ENCODE peak calls at places on chromosome 9, in four cellular contexts. Y is T1000; I is stimulated activated CD4-positive, alpha-beta T cell treated with anti-CD3 and anti-CD28 coated beads, Interleukin-2, amount 100 ng/mL, for 24 hours; E is astrocyte of the spinal cord. B is an unnamed sample.

GRCh38 chr9:93678199-93679019 is 102.0 kb downstream of the PHF2 start:
- DNase-seq in Y (no peak), E (no peak), I (no peak), B (peak; percentile 11)

GRCh38 chr9:133955821-133956411 is 36.2 kb downstream of the VAV2 start:
- DNase-seq in I (peak; percentile 22), E (peak; percentile 36), Y (no peak), B (no peak)

GRCh38 chr9:114072181-114073140 is 5.6 kb downstream of the AMBP start:
- DNase-seq in I (no peak), E (peak; percentile 32), Y (no peak), B (no peak)

GRCh38 chr9:136050706-136051567 is 44.2 kb downstream of the NACC2 start:
- DNase-seq in I (no peak), E (peak; percentile 30), Y (no peak), B (no peak)

GRCh38 chr9:97969014-97969413 is 14.1 kb upstream of the ANP32B start:
- DNase-seq in I (no peak), Y (no peak), E (no peak), B (no peak)

GRCh38 chr9:71254592-71255277 is 133.3 kb upstream of the TRPM3 start:
- DNase-seq in Y (no peak), I (no peak), E (no peak), B (no peak)

GRCh38 chr9:89941875-89942274 is 337.1 kb downstream of the GADD45G start:
- DNase-seq in E (peak; percentile 61), Y (no peak), I (no peak), B (no peak)

GRCh38 chr9:107333363-107333762 is 50.3 kb downstream of the RAD23B start:
- DNase-seq in E (no peak), I (no peak), Y (no peak), B (no peak)

GRCh38 chr9:89347651-89348050 is 29.4 kb downstream of the SECISBP2 start:
- DNase-seq in I (no peak), Y (no peak), E (no peak), B (no peak)

GRCh38 chr9:90432951-90433350 is 209.7 kb downstream of the DIRAS2 start:
- DNase-seq in Y (no peak), E (no peak), I (no peak), B (no peak)

GRCh38 chr9:78676009-78676408 is 379.1 kb downstream of the PSAT1 start:
- DNase-seq in I (no peak), E (no peak), Y (no peak), B (no peak)

GRCh38 chr9:73813546-73813945 is 661.9 kb downstream of the ANXA1 start:
- DNase-seq in E (no peak), Y (no peak), I (no peak), B (no peak)

GRCh38 chr9:121841771-121842611 is 190.6 kb downstream of the DAB2IP start:
- DNase-seq in Y (no peak), E (no peak), I (no peak), B (no peak)

GRCh38 chr9:113774968-113775367 is 101.1 kb upstream of the ZNF618 start:
- DNase-seq in I (no peak), Y (no peak), E (no peak), B (no peak)

GRCh38 chr9:82797539-82797938 is 265.4 kb downstream of the RASEF start:
- DNase-seq in I (no peak), Y (no peak), E (no peak), B (no peak)

GRCh38 chr9:91315191-91315590 is 46.5 kb downstream of the AUH start:
- DNase-seq in E (no peak), I (no peak), Y (no peak), B (no peak)

GRCh38 chr9:133117271-133118178 is 3.5 kb downstream of the RALGDS start:
- DNase-seq in Y (no peak), E (peak; percentile 55), I (no peak), B (no peak)

GRCh38 chr9:34253460-34253837 is 74.6 kb downstream of the UBAP1 start:
- DNase-seq in E (peak; percentile 49), I (no peak), Y (no peak), B (no peak)

GRCh38 chr9:96383165-96383939 is at the start of gene SLC35D2:
- DNase-seq in Y (peak; percentile 54), I (peak; percentile 28), E (peak; percentile 51), B (peak; percentile 21)

GRCh38 chr9:113624721-113625120 is 161.2 kb downstream of the RGS3 start:
- DNase-seq in E (peak; percentile 50), Y (peak; percentile 62), I (no peak), B (no peak)

GRCh38 chr9:133693116-133693515 is 45.0 kb downstream of the SARDH start:
- DNase-seq in E (no peak), I (no peak), Y (no peak), B (no peak)

GRCh38 chr9:121772600-121773285 is 121.3 kb downstream of the DAB2IP start:
- DNase-seq in I (no peak), E (no peak), Y (no peak), B (no peak)

GRCh38 chr9:4137234-4137633 is 162.6 kb downstream of the GLIS3 start:
- DNase-seq in E (peak; percentile 95), I (no peak), Y (peak; percentile 40), B (no peak)

GRCh38 chr9:71690058-71690691 is 78.1 kb downstream of the CEMIP2 start:
- DNase-seq in Y (no peak), E (peak; percentile 22), I (no peak), B (no peak)

GRCh38 chr9:127545196-127546124 is 66.6 kb upstream of the STXBP1 start:
- DNase-seq in I (no peak), E (peak; percentile 91), Y (peak; percentile 61), B (no peak)

GRCh38 chr9:98619788-98620187 is 88.9 kb downstream of the GABBR2 start:
- DNase-seq in Y (no peak), I (no peak), E (no peak), B (no peak)

GRCh38 chr9:32525506-32525905 is 490 bp downstream of the RIGI start:
- DNase-seq in E (peak; percentile 8), Y (no peak), I (no peak), B (no peak)